ENCODE peak calls at places on chromosomes 5 and 9, in four cellular contexts. T is A549, R is IMR-90, M is H1. X is an unnamed sample.

GRCh38 chr5:132480546-132481242 is 9.9 kb downstream of the IRF1 start:
- DNase-seq in T (no peak), R (no peak), M (no peak), X (no peak)

GRCh38 chr9:124351672-124352468 is 63.4 kb downstream of the PSMB7 start:
- DNase-seq in T (no peak), R (no peak), M (no peak), X (no peak)

GRCh38 chr5:124645396-124645795 is 101.0 kb downstream of the ZNF608 start:
- DNase-seq in T (no peak), R (no peak), M (no peak), X (no peak)

GRCh38 chr9:37575921-37576721 is at the start of gene FBXO10:
- DNase-seq in T (peak), R (peak), M (peak), X (no peak)

GRCh38 chr5:10588779-10589447 is 25.0 kb downstream of the ANKRD33B start:
- DNase-seq in T (no peak), R (no peak), M (no peak), X (peak)

GRCh38 chr5:8905021-8905420 is 640.9 kb downstream of the SEMA5A start:
- DNase-seq in T (no peak), R (peak), M (no peak), X (no peak)

GRCh38 chr9:130845901-130846381 is 10.9 kb downstream of the ABL1 start:
- DNase-seq in T (peak), R (peak), M (no peak), X (peak)

GRCh38 chr5:72092074-72092473 is 15.2 kb upstream of the MAP1B start:
- DNase-seq in T (no peak), R (no peak), M (no peak), X (no peak)

GRCh38 chr9:135507104-135508035 is 6.9 kb downstream of the MRPS2 start:
- DNase-seq in T (no peak), R (no peak), M (no peak), X (no peak)

GRCh38 chr9:74773886-74774479 is 113.7 kb downstream of the TRPM6 start:
- DNase-seq in T (peak), R (peak), M (peak), X (peak)

GRCh38 chr5:112691758-112692157 is 45.9 kb upstream of the APC start:
- DNase-seq in T (peak), R (peak), M (peak), X (peak)

GRCh38 chr5:78587081-78587774 is 61.3 kb downstream of the LHFPL2 start:
- DNase-seq in T (no peak), R (no peak), M (no peak), X (no peak)

GRCh38 chr9:137055385-137056364 is 1.8 kb upstream of the ENTPD2 start:
- DNase-seq in T (peak), R (peak), M (no peak), X (no peak)

DNA sequence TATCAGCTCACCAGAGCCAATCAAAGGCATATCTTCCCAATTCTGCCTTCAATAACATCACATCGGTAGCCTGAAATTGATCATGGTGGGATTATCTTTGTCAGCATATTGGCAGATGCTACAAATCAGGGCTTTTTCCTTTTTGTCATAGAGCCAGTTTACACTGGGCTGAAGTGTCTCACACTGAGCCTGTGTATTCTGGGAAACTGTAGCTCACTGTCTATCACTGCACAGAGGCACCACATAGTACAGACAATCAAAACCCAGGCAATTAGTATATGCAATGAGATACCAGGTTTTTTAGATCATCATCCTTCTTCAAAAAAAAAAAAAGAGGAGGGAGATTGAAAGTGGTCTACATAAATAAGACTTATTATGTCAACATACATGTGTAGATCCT is 46.6 kb downstream of the ADAM19 start:
- DNase-seq in T (no peak), R (no peak), M (no peak), X (no peak)
- TF ChIP-seq POLR2A in T (no peak), R (no peak), M (no peak), X (no peak)

DNA sequence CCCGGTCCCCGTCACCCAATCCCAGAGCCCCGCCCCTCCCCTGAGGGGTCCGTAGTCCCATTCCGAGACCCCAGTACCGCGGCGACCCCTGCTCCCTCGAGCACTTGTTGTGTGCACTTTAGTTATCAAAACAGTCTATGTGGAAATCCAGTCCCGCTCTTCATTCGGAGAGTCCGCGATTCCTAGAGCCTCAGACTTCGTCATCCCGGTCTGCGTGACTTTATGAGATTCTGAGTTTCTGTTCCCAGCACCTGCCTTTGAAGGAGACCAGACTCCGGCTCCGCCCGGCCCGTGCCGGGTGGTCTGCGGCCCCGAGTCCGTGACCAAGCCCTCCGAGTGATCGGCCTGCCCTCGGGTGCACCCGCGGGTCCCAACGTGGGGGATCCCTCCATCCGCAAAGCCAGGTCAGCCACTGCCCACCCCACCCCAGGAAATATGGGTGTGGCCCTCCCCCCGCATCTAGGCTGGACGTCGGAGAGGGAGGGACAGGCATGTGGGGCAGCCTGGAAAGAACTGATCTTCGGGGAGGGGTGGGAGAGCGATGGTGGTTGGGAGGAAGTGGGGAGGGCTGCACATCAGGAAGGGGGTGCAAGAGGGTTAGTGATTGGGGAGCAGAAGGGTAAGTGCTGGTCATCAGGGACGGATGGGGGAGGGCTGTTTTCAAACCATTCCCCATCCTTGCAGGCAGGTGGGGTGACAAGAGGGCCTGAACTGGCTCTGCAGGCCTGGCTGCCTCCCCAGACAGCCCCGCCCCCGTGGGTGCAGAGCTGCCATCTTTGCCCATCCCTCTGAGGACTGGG is 571 bp downstream of the LRSAM1 start:
- DNase-seq in T (peak), R (peak), M (peak), X (peak)
- TF ChIP-seq USF2 in T (no peak), R (no peak), M (no peak), X (no peak)

DNA sequence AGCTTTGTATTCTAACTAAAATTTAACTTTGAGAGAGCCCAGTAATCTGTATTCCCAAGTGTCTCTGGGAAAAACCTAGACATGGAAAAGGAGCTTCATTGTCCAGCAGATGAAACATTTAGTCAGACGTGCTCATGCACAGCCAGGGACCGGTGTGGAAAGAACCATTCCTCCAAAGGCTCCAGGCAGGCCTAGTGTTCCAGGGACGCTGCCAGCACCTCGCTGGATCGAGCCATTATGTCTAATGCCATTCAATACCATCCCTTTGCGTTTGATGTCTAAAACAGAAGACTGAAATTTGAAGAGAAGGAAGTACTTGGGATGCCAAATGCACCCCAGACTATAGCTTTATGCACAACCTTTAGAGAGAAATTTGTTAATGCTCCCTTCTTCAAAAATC is 1.5 kb upstream of the CHSY3 start:
- DNase-seq in T (no peak), R (no peak), M (no peak), X (no peak)
- TF ChIP-seq POLR2A in T (no peak), R (no peak), M (no peak), X (no peak)

GRCh38 chr5:74206571-74207550 is 433.7 kb downstream of the ENC1 start:
- DNase-seq in T (no peak), R (peak), M (no peak), X (no peak)
- TF ChIP-seq USF2 in T (no peak), R (no peak), M (no peak), X (no peak)

GRCh38 chr5:172175263-172175719 is 12.7 kb downstream of the STK10 start:
- DNase-seq in T (no peak), R (no peak), M (no peak), X (peak)
- TF ChIP-seq POLR2A in T (no peak), R (no peak), M (no peak), X (no peak)